ENCODE peak calls at places on chromosomes 5 and 9, in six cellular contexts. J is fibroblast of the conjunctiva, C is substantia nigra, D is fibroblast of lung, Q is HFF-Myc, H is tibial artery. S is an unnamed sample.

GRCh38 chr5:1823381-1824034 is 22.3 kb downstream of the NDUFS6 start:
- DNase-seq in Q (no peak), D (no peak), J (no peak), C (no peak), H (no peak), S (no peak)

GRCh38 chr9:81848472-81848871 is 79.8 kb upstream of the SPATA31D4 start:
- DNase-seq in Q (no peak), D (peak), H (no peak), C (no peak), J (no peak), S (peak)

GRCh38 chr5:141695627-141696180 is 13.7 kb upstream of the ARAP3 start:
- DNase-seq in H (no peak), Q (no peak), D (peak), J (no peak), C (no peak), S (no peak)

GRCh38 chr9:18396102-18396728 is 77.7 kb upstream of the ADAMTSL1 start:
- DNase-seq in C (no peak), H (no peak), J (no peak), D (peak), Q (no peak), S (peak)

GRCh38 chr5:66209350-66209749 is 65.2 kb downstream of the SREK1 start:
- DNase-seq in C (no peak), Q (no peak), J (no peak), D (peak), H (no peak), S (no peak)

GRCh38 chr9:115360122-115360521 is 242.2 kb upstream of the TNC start:
- DNase-seq in H (no peak), D (no peak), Q (no peak), C (no peak), J (no peak), S (no peak)

GRCh38 chr9:29322240-29322639 is 1749.0 kb upstream of the C9orf72 start:
- DNase-seq in D (no peak), C (no peak), J (no peak), H (no peak), Q (no peak), S (peak)

GRCh38 chr5:137310051-137310730 is 188.9 kb downstream of the SPOCK1 start:
- DNase-seq in C (no peak), J (peak), H (no peak), Q (peak), D (peak), S (peak)

GRCh38 chr5:166165600-166165999 is 2125.8 kb upstream of the WWC1 start:
- DNase-seq in C (no peak), J (no peak), H (no peak), Q (no peak), D (no peak), S (no peak)

GRCh38 chr9:126386814-126387213 is 60.2 kb downstream of the MVB12B start:
- DNase-seq in C (no peak), Q (no peak), D (no peak), H (no peak), J (no peak), S (no peak)

GRCh38 chr5:127910307-127910956 is 173.1 kb upstream of the SLC12A2 start:
- DNase-seq in J (no peak), D (no peak), H (no peak), Q (no peak), C (no peak), S (no peak)

GRCh38 chr5:177596775-177597238 is 3.1 kb upstream of the B4GALT7 start:
- DNase-seq in C (no peak), Q (no peak), H (no peak), D (no peak), J (no peak), S (no peak)

GRCh38 chr5:42547146-42547545 is 123.9 kb downstream of the GHR start:
- DNase-seq in C (no peak), H (no peak), D (peak), J (no peak), Q (no peak), S (peak)

GRCh38 chr9:112752334-112753110 is 2.0 kb downstream of the SNX30 start:
- DNase-seq in D (no peak), Q (no peak), H (no peak), J (no peak), C (no peak), S (no peak)

GRCh38 chr5:107513337-107514125 is 157.2 kb downstream of the EFNA5 start:
- DNase-seq in D (peak), Q (no peak), C (no peak), J (no peak), H (no peak), S (peak)

GRCh38 chr5:172049226-172049796 is 42.9 kb upstream of the FBXW11 start:
- DNase-seq in H (no peak), D (no peak), C (peak), Q (no peak), J (no peak), S (no peak)

GRCh38 chr9:130768265-130768664 is 66.8 kb upstream of the ABL1 start:
- DNase-seq in J (no peak), H (no peak), C (peak), Q (no peak), D (no peak), S (peak)

GRCh38 chr5:119323630-119324000 is 32.2 kb upstream of the TNFAIP8 start:
- DNase-seq in C (no peak), D (peak), Q (no peak), J (no peak), H (no peak), S (peak)

GRCh38 chr9:136093995-136094881 is 851 bp downstream of the NACC2 start:
- DNase-seq in Q (no peak), D (peak), J (no peak), H (peak), C (peak), S (peak)

GRCh38 chr9:82604947-82605656 is 457.8 kb downstream of the RASEF start:
- DNase-seq in Q (no peak), C (no peak), J (no peak), H (no peak), D (peak), S (no peak)

GRCh38 chr9:129914051-129914450 is 78.8 kb downstream of the USP20 start:
- DNase-seq in H (no peak), Q (no peak), D (no peak), C (no peak), J (no peak), S (no peak)

GRCh38 chr5:10460252-10460906 is 18.7 kb downstream of the ROPN1L start:
- DNase-seq in H (no peak), Q (no peak), D (no peak), J (no peak), C (peak), S (no peak)

GRCh38 chr9:21836437-21837161 is 34.2 kb downstream of the MTAP start:
- DNase-seq in Q (peak), D (peak), H (no peak), J (peak), C (no peak), S (peak)